ENCODE peak calls at places on chromosomes 16 and 17, in seven cellular contexts. One of them, this sample, is unnamed.

GRCh38 chr16:55775857-55776256 is 57.0 kb downstream of the CES1 start:
- DNase-seq in HCT116: no peak
- DNase-seq in K562: no peak
- DNase-seq in GM12878: no peak
- DNase-seq in HepG2: no peak
- DNase-seq in WTC11: no peak
- DNase-seq in H1: no peak
- DNase-seq in this sample: no peak

GRCh38 chr17:48484850-48485249 is 46.0 kb downstream of the HOXB1 start:
- DNase-seq in HCT116: peak
- DNase-seq in K562: no peak
- DNase-seq in GM12878: no peak
- DNase-seq in HepG2: no peak
- DNase-seq in WTC11: no peak
- DNase-seq in H1: no peak
- DNase-seq in this sample: no peak

GRCh38 chr16:66551362-66551761 is 1.0 kb upstream of the CKLF start:
- DNase-seq in HCT116: peak
- DNase-seq in K562: peak
- DNase-seq in GM12878: peak
- DNase-seq in HepG2: peak
- DNase-seq in WTC11: peak
- DNase-seq in H1: no peak
- DNase-seq in this sample: peak

GRCh38 chr17:79120259-79120658 is 45.6 kb downstream of the ENGASE start:
- DNase-seq in HCT116: no peak
- DNase-seq in K562: no peak
- DNase-seq in GM12878: no peak
- DNase-seq in HepG2: no peak
- DNase-seq in WTC11: no peak
- DNase-seq in H1: no peak
- DNase-seq in this sample: no peak

GRCh38 chr17:67700720-67701119 is 17.0 kb upstream of the NOL11 start:
- DNase-seq in HCT116: no peak
- DNase-seq in K562: no peak
- DNase-seq in GM12878: no peak
- DNase-seq in HepG2: no peak
- DNase-seq in WTC11: no peak
- DNase-seq in H1: no peak
- DNase-seq in this sample: no peak

GRCh38 chr16:85780281-85780680 is 19.1 kb downstream of the EMC8 start:
- DNase-seq in HCT116: no peak
- DNase-seq in K562: no peak
- DNase-seq in GM12878: no peak
- DNase-seq in HepG2: no peak
- DNase-seq in WTC11: no peak
- DNase-seq in H1: no peak
- DNase-seq in this sample: no peak

GRCh38 chr16:11094075-11094593 is 149.8 kb downstream of the CLEC16A start:
- DNase-seq in HCT116: peak
- DNase-seq in K562: peak
- DNase-seq in GM12878: peak
- DNase-seq in HepG2: no peak
- DNase-seq in WTC11: no peak
- DNase-seq in H1: no peak
- DNase-seq in this sample: no peak

GRCh38 chr16:71254832-71255560 is 24.5 kb upstream of the HYDIN start:
- DNase-seq in HCT116: no peak
- DNase-seq in K562: no peak
- DNase-seq in GM12878: no peak
- DNase-seq in HepG2: no peak
- DNase-seq in WTC11: no peak
- DNase-seq in H1: no peak
- DNase-seq in this sample: no peak

GRCh38 chr16:68401871-68402747 is 46.2 kb downstream of the SMPD3 start:
- DNase-seq in HCT116: no peak
- DNase-seq in K562: no peak
- DNase-seq in GM12878: no peak
- DNase-seq in HepG2: no peak
- DNase-seq in WTC11: no peak
- DNase-seq in H1: no peak
- DNase-seq in this sample: no peak

GRCh38 chr16:72474511-72475123 is 302.7 kb upstream of the PMFBP1 start:
- DNase-seq in HCT116: peak
- DNase-seq in K562: no peak
- DNase-seq in GM12878: no peak
- DNase-seq in HepG2: peak
- DNase-seq in WTC11: no peak
- DNase-seq in H1: no peak
- DNase-seq in this sample: no peak

GRCh38 chr16:67397812-67398545 is 4.7 kb upstream of the TPPP3 start:
- DNase-seq in HCT116: no peak
- DNase-seq in K562: no peak
- DNase-seq in GM12878: no peak
- DNase-seq in HepG2: no peak
- DNase-seq in WTC11: no peak
- DNase-seq in H1: no peak
- DNase-seq in this sample: no peak

GRCh38 chr16:27706156-27706705 is 156.3 kb downstream of the KATNIP start:
- DNase-seq in HCT116: no peak
- DNase-seq in K562: no peak
- DNase-seq in GM12878: no peak
- DNase-seq in HepG2: no peak
- DNase-seq in WTC11: no peak
- DNase-seq in H1: no peak
- DNase-seq in this sample: no peak

GRCh38 chr16:23379707-23380106 is 73.3 kb downstream of the COG7 start:
- DNase-seq in HCT116: no peak
- DNase-seq in K562: no peak
- DNase-seq in GM12878: no peak
- DNase-seq in HepG2: no peak
- DNase-seq in WTC11: no peak
- DNase-seq in H1: no peak
- DNase-seq in this sample: no peak

GRCh38 chr17:58728831-58729230 is 26.8 kb upstream of the PPM1E start:
- DNase-seq in HCT116: no peak
- DNase-seq in K562: no peak
- DNase-seq in GM12878: no peak
- DNase-seq in HepG2: no peak
- DNase-seq in WTC11: no peak
- DNase-seq in H1: no peak
- DNase-seq in this sample: no peak

GRCh38 chr16:86517652-86518258 is 7.4 kb downstream of the FOXF1 start:
- DNase-seq in HCT116: peak
- DNase-seq in K562: peak
- DNase-seq in GM12878: no peak
- DNase-seq in HepG2: peak
- DNase-seq in WTC11: peak
- DNase-seq in H1: no peak
- DNase-seq in this sample: peak

GRCh38 chr17:40290629-40291296 is 3.1 kb downstream of the CDC6 start:
- DNase-seq in HCT116: peak
- DNase-seq in K562: peak
- DNase-seq in GM12878: no peak
- DNase-seq in HepG2: peak
- DNase-seq in WTC11: no peak
- DNase-seq in H1: no peak
- DNase-seq in this sample: no peak

GRCh38 chr17:75812096-75813001 is 27.7 kb downstream of the UNK start:
- DNase-seq in HCT116: no peak
- DNase-seq in K562: no peak
- DNase-seq in GM12878: no peak
- DNase-seq in HepG2: no peak
- DNase-seq in WTC11: no peak
- DNase-seq in H1: no peak
- DNase-seq in this sample: no peak

GRCh38 chr16:82633964-82634600 is 7.3 kb downstream of the CDH13 start:
- DNase-seq in HCT116: no peak
- DNase-seq in K562: no peak
- DNase-seq in GM12878: no peak
- DNase-seq in HepG2: no peak
- DNase-seq in WTC11: no peak
- DNase-seq in H1: no peak
- DNase-seq in this sample: no peak

GRCh38 chr16:81553080-81553813 is 108.6 kb downstream of the CMIP start:
- DNase-seq in HCT116: no peak
- DNase-seq in K562: no peak
- DNase-seq in GM12878: no peak
- DNase-seq in HepG2: peak
- DNase-seq in WTC11: no peak
- DNase-seq in H1: no peak
- DNase-seq in this sample: no peak

GRCh38 chr17:10177921-10178788 is 20.3 kb downstream of the GAS7 start:
- DNase-seq in HCT116: no peak
- DNase-seq in K562: no peak
- DNase-seq in GM12878: no peak
- DNase-seq in HepG2: no peak
- DNase-seq in WTC11: peak
- DNase-seq in H1: peak
- DNase-seq in this sample: no peak

GRCh38 chr17:74643826-74644225 is 20.3 kb upstream of the CD300E start:
- DNase-seq in HCT116: no peak
- DNase-seq in K562: no peak
- DNase-seq in GM12878: no peak
- DNase-seq in HepG2: no peak
- DNase-seq in WTC11: no peak
- DNase-seq in H1: no peak
- DNase-seq in this sample: no peak

GRCh38 chr16:64858076-64858475 is 263.8 kb downstream of the CDH11 start:
- DNase-seq in HCT116: no peak
- DNase-seq in K562: no peak
- DNase-seq in GM12878: no peak
- DNase-seq in HepG2: no peak
- DNase-seq in WTC11: no peak
- DNase-seq in H1: no peak
- DNase-seq in this sample: no peak

GRCh38 chr16:49653577-49653976 is 202.3 kb downstream of the ZNF423 start:
- DNase-seq in HCT116: no peak
- DNase-seq in K562: no peak
- DNase-seq in GM12878: no peak
- DNase-seq in HepG2: no peak
- DNase-seq in WTC11: no peak
- DNase-seq in H1: no peak
- DNase-seq in this sample: no peak
- TF ChIP-seq SP1 in HCT116: no peak
- TF ChIP-seq SP1 in K562: no peak
- TF ChIP-seq SP1 in GM12878: no peak
- TF ChIP-seq SP1 in HepG2: no peak
- TF ChIP-seq SP1 in WTC11: no peak
- TF ChIP-seq SP1 in H1: no peak
- TF ChIP-seq SP1 in this sample: no peak

GRCh38 chr17:82399601-82400101 is 18.5 kb upstream of the HEXD start:
- DNase-seq in HCT116: no peak
- DNase-seq in K562: no peak
- DNase-seq in GM12878: no peak
- DNase-seq in HepG2: no peak
- DNase-seq in WTC11: no peak
- DNase-seq in H1: no peak
- DNase-seq in this sample: no peak

GRCh38 chr17:82399030-82399429 is 19.1 kb upstream of the HEXD start:
- DNase-seq in HCT116: no peak
- DNase-seq in K562: no peak
- DNase-seq in GM12878: no peak
- DNase-seq in HepG2: no peak
- DNase-seq in WTC11: no peak
- DNase-seq in H1: no peak
- DNase-seq in this sample: no peak

GRCh38 chr17:82400206-82400605 is 17.9 kb upstream of the HEXD start:
- DNase-seq in HCT116: no peak
- DNase-seq in K562: no peak
- DNase-seq in GM12878: no peak
- DNase-seq in HepG2: no peak
- DNase-seq in WTC11: no peak
- DNase-seq in H1: no peak
- DNase-seq in this sample: no peak

GRCh38 chr17:82396601-82397435 is 21.3 kb upstream of the HEXD start:
- DNase-seq in HCT116: no peak
- DNase-seq in K562: no peak
- DNase-seq in GM12878: no peak
- DNase-seq in HepG2: no peak
- DNase-seq in WTC11: no peak
- DNase-seq in H1: no peak
- DNase-seq in this sample: no peak

DNA sequence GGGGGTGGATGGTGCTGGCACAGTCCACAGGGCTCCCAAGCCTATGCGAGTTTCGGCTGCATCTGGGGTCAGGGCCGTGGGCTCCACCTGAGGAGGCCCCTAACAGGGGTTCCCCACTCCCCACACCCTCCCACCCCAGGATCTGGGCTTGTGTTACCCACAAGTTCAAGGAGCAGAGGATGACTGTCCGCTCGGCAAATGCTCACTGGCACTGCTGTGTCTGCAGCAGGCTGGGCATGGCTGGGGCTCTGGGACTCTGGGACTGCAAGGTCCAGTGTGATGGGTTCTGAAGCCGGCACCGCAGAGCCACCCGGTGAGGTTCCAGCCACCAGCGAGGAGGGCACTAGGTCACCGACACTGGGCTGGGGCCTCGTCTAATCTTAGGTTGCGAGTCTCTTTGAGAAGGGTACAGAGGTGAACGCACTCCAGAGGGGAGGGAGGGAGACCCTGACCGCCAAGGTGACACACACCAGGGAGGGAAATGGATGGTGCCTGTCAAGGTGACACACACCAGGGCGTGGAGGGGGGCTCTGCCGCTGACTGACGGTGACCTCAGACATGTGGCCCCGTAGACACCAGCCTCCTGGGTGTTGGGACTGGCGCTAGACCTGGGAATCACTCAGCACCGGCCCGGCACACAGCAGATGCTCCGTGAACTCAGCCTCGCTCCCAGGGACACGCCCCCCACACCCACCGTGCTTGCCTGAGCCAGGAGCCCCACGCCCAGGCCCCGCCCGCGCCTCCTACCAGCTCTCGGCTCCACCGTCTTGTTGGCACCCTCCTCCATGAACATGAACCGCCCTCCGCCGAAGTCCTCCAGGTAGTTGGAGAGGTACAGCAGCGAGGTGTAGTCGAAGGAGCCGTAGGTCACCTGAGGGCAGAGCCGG is 20.5 kb upstream of the HEXD start:
- DNase-seq in HCT116: no peak
- DNase-seq in K562: no peak
- DNase-seq in GM12878: no peak
- DNase-seq in HepG2: no peak
- DNase-seq in WTC11: no peak
- DNase-seq in H1: no peak
- DNase-seq in this sample: no peak
- TF ChIP-seq SP1 in HCT116: no peak
- TF ChIP-seq SP1 in K562: no peak
- TF ChIP-seq SP1 in GM12878: no peak
- TF ChIP-seq SP1 in HepG2: no peak
- TF ChIP-seq SP1 in WTC11: no peak
- TF ChIP-seq SP1 in H1: no peak
- TF ChIP-seq SP1 in this sample: no peak

GRCh38 chr17:64709481-64709880 is 47.4 kb upstream of the SMURF2 start:
- DNase-seq in HCT116: no peak
- DNase-seq in K562: peak
- DNase-seq in GM12878: no peak
- DNase-seq in HepG2: no peak
- DNase-seq in WTC11: no peak
- DNase-seq in H1: no peak
- DNase-seq in this sample: no peak
- TF ChIP-seq SP1 in HCT116: no peak
- TF ChIP-seq SP1 in K562: no peak
- TF ChIP-seq SP1 in GM12878: no peak
- TF ChIP-seq SP1 in HepG2: no peak
- TF ChIP-seq SP1 in WTC11: no peak
- TF ChIP-seq SP1 in H1: no peak
- TF ChIP-seq SP1 in this sample: no peak

GRCh38 chr17:35799942-35800341 is 4.5 kb upstream of the MMP28 start:
- DNase-seq in HCT116: no peak
- DNase-seq in K562: no peak
- DNase-seq in GM12878: no peak
- DNase-seq in HepG2: no peak
- DNase-seq in WTC11: no peak
- DNase-seq in H1: no peak
- DNase-seq in this sample: no peak
- TF ChIP-seq SP1 in HCT116: no peak
- TF ChIP-seq SP1 in K562: no peak
- TF ChIP-seq SP1 in GM12878: no peak
- TF ChIP-seq SP1 in HepG2: no peak
- TF ChIP-seq SP1 in WTC11: no peak
- TF ChIP-seq SP1 in H1: no peak
- TF ChIP-seq SP1 in this sample: no peak

This sample was measured in HEK293T.